ENCODE peak calls at places on chromosomes 16 and 17, in ten cellular contexts. Y is stimulated activated CD4-positive, alpha-beta T cell treated with anti-CD3 and anti-CD28 coated beads, Interleukin-1b, Interleukin-23, amount 100 ng/mL, for 24 hours; R is endothelial cell; U is BE2C; H is left lung; X is ovary; P is Right ventricle myocardium superior; A is NCI-H1105; T is stimulated activated CD8-positive, alpha-beta memory T cell treated with anti-CD3 and anti-CD28 coated beads, Interleukin-15, amount 100 ng/mL, for 24 hours; S is activated T-helper 1 cell treated with Interleukin-2 at 50 U/mL for 16 hours. Z is an unnamed sample.

GRCh38 chr16:77677129-77677528 is 45.2 kb upstream of the NUDT7 start:
- DNase-seq in Y (no peak), R (no peak), U (no peak), H (no peak), X (no peak), P (no peak), A (no peak), T (no peak), S (no peak), Z (no peak)

GRCh38 chr17:28716740-28717577 is 709 bp downstream of the RAB34 start:
- DNase-seq in Y (peak), R (peak), U (no peak), H (peak), X (peak), P (peak), A (no peak), T (no peak), S (no peak), Z (no peak)

GRCh38 chr16:3846595-3847091 is 33.9 kb downstream of the CREBBP start:
- DNase-seq in Y (no peak), R (no peak), U (no peak), H (no peak), X (no peak), P (no peak), A (no peak), T (no peak), S (no peak), Z (no peak)

GRCh38 chr17:76714822-76715461 is 4.2 kb upstream of the MXRA7 start:
- DNase-seq in Y (peak), R (peak), U (peak), H (no peak), X (peak), P (peak), A (peak), T (peak), S (peak), Z (peak)

GRCh38 chr17:40072481-40073346 is 9.9 kb downstream of the THRA start:
- DNase-seq in Y (no peak), R (no peak), U (peak), H (no peak), X (no peak), P (no peak), A (no peak), T (no peak), S (no peak), Z (no peak)

GRCh38 chr17:5486206-5487124 is at the start of gene MIS12:
- DNase-seq in Y (peak), R (peak), U (peak), H (peak), X (peak), P (peak), A (peak), T (peak), S (peak), Z (peak)

GRCh38 chr17:57971572-57971971 is 16.4 kb upstream of the CUEDC1 start:
- DNase-seq in Y (no peak), R (no peak), U (no peak), H (no peak), X (no peak), P (no peak), A (no peak), T (no peak), S (no peak), Z (no peak)

GRCh38 chr16:83900611-83901010 is 1.7 kb downstream of the MLYCD start:
- DNase-seq in Y (no peak), R (no peak), U (no peak), H (no peak), X (no peak), P (no peak), A (no peak), T (no peak), S (no peak), Z (no peak)

GRCh38 chr17:21397341-21398050 is 21.3 kb downstream of the KCNJ12 start:
- DNase-seq in Y (no peak), R (no peak), U (no peak), H (no peak), X (no peak), P (no peak), A (no peak), T (no peak), S (no peak), Z (no peak)

GRCh38 chr16:78669994-78670393 is 570.5 kb downstream of the WWOX start:
- DNase-seq in Y (no peak), R (no peak), U (no peak), H (no peak), X (peak), P (peak), A (no peak), T (no peak), S (no peak), Z (no peak)

GRCh38 chr17:74244543-74244942 is 29.5 kb upstream of the DNAI2 start:
- DNase-seq in Y (no peak), R (no peak), U (no peak), H (no peak), X (no peak), P (no peak), A (no peak), T (no peak), S (no peak), Z (peak)

Z was measured in nucleus accumbens.